ENCODE peak calls at places on chromosomes 16 and 17, in ten cellular contexts. I is fibroblast of gingiva; E is anterior cingulate cortex; P is right atrium auricular region; L is mesendoderm; K is RPMI8226; D is breast epithelium; Q is iris pigment epithelial cell; S is Right ventricle myocardium inferior; Z is activated CD4-positive, alpha-beta T cell treated with anti-CD3 and anti-CD28 coated beads, Interleukin-2, amount 50 U/mL, for 1 hour. J is an unnamed sample.

GRCh38 chr17:67999291-67999911 is 3.1 kb upstream of the C17orf58 start:
- DNase-seq in S (no peak), I (no peak), D (no peak), Q (peak), E (no peak), Z (no peak), L (peak), K (no peak), P (no peak), J (no peak)

GRCh38 chr17:42832934-42833770 is at the start of gene PSME3:
- DNase-seq in L (peak), Z (peak), P (peak), S (peak), D (peak), K (peak), I (peak), E (peak), Q (peak), J (peak)

GRCh38 chr16:50303041-50303604 is 36.8 kb downstream of the ADCY7 start:
- DNase-seq in P (no peak), E (no peak), Z (no peak), L (no peak), K (no peak), S (peak), Q (peak), D (no peak), I (no peak), J (no peak)

GRCh38 chr17:81509048-81509686 is 3.4 kb downstream of the ACTG1 start:
- DNase-seq in S (no peak), E (no peak), D (no peak), Z (no peak), K (peak), Q (no peak), I (no peak), L (peak), P (no peak), J (no peak)

GRCh38 chr17:39640493-39641118 is 3.7 kb downstream of the STARD3 start:
- DNase-seq in D (no peak), P (no peak), S (peak), E (no peak), Z (no peak), Q (no peak), L (no peak), I (no peak), K (no peak), J (no peak)

GRCh38 chr16:3859875-3860274 is 20.6 kb downstream of the CREBBP start:
- DNase-seq in D (no peak), I (no peak), Q (no peak), Z (no peak), P (peak), S (no peak), L (no peak), K (no peak), E (no peak), J (no peak)

GRCh38 chr17:6461792-6462524 is 17.7 kb downstream of the PIMREG start:
- DNase-seq in S (peak), Q (no peak), E (no peak), I (no peak), D (no peak), Z (no peak), L (peak), P (no peak), K (peak), J (no peak)

GRCh38 chr16:57394444-57394843 is 10.1 kb upstream of the CCL17 start:
- DNase-seq in L (no peak), I (no peak), D (peak), Z (no peak), S (no peak), P (no peak), K (no peak), E (no peak), Q (peak), J (no peak)

GRCh38 chr16:30953511-30954124 is 3.9 kb upstream of the SETD1A start:
- DNase-seq in Z (peak), I (peak), D (no peak), S (no peak), L (peak), E (peak), Q (peak), K (peak), P (no peak), J (peak)

GRCh38 chr16:47142469-47143328 is 1.0 kb downstream of the NETO2 start:
- DNase-seq in I (peak), L (peak), Q (peak), S (peak), P (no peak), E (no peak), Z (peak), K (peak), D (no peak), J (peak)

GRCh38 chr17:48618366-48618896 is 3.3 kb upstream of the HOXB8 start:
- DNase-seq in Z (peak), L (peak), K (peak), D (peak), Q (peak), P (peak), I (peak), E (peak), S (peak), J (peak)

GRCh38 chr16:47574091-47575054 is 113.2 kb downstream of the PHKB start:
- DNase-seq in L (peak), Q (peak), K (no peak), P (no peak), S (no peak), E (no peak), I (peak), D (no peak), Z (no peak), J (no peak)

GRCh38 chr17:32822996-32823395 is 53.9 kb downstream of the MYO1D start:
- DNase-seq in I (no peak), E (no peak), L (no peak), Z (no peak), S (no peak), P (no peak), Q (peak), K (no peak), D (no peak), J (no peak)

GRCh38 chr17:49108318-49108717 is 24.3 kb upstream of the B4GALNT2 start:
- DNase-seq in D (no peak), I (peak), E (no peak), K (no peak), Q (peak), L (peak), S (no peak), Z (no peak), P (no peak), J (no peak)

GRCh38 chr16:58236231-58236690 is 38.4 kb upstream of the CSNK2A2 start:
- DNase-seq in I (peak), K (peak), E (peak), L (peak), P (peak), D (peak), Z (peak), Q (peak), S (peak), J (peak)

GRCh38 chr17:31092475-31093064 is 2.2 kb upstream of the NF1 start:
- DNase-seq in Z (no peak), I (no peak), E (no peak), P (no peak), Q (no peak), K (no peak), S (no peak), L (peak), D (no peak), J (no peak)

GRCh38 chr17:62925267-62925836 is 40.7 kb upstream of the TANC2 start:
- DNase-seq in I (no peak), S (no peak), Z (no peak), D (no peak), Q (no peak), P (no peak), E (no peak), K (no peak), L (no peak), J (no peak)

GRCh38 chr17:36463916-36464764 is 22.3 kb upstream of the ZNHIT3 start:
- DNase-seq in L (peak), S (peak), I (peak), P (no peak), Q (peak), E (no peak), Z (peak), K (peak), D (peak), J (peak)

GRCh38 chr17:10790491-10791401 is 13.2 kb downstream of the TMEM238L start:
- DNase-seq in Z (no peak), E (no peak), S (no peak), I (no peak), L (peak), Q (no peak), D (no peak), K (no peak), P (no peak), J (no peak)

GRCh38 chr17:78329263-78330059 is 30.4 kb downstream of the SOCS3 start:
- DNase-seq in Q (peak), L (no peak), I (peak), Z (no peak), K (no peak), P (peak), D (no peak), S (no peak), E (no peak), J (no peak)

GRCh38 chr16:30533748-30534367 is 800 bp downstream of the ZNF747 start:
- DNase-seq in I (no peak), D (no peak), Z (no peak), L (no peak), P (no peak), S (no peak), K (peak), Q (no peak), E (no peak), J (no peak)

GRCh38 chr17:21210411-21211076 is 3.4 kb downstream of the TMEM11 start:
- DNase-seq in Z (no peak), I (no peak), Q (no peak), K (no peak), S (no peak), L (no peak), D (no peak), E (no peak), P (no peak), J (no peak)

J was measured in head of caudate nucleus.